ENCODE peak calls at places on chromosomes 4 and X, in six cellular contexts. One of them, this sample, is unnamed.

GRCh38 chr4:16669036-16669435 is 229.4 kb downstream of the LDB2 start:
- DNase-seq in T-cell: no peak
- DNase-seq in hepatic stellate cell: no peak
- DNase-seq in stimulated activated CD8-positive, alpha-beta memory T cell treated with anti-CD3 and anti-CD28 coated beads, Interleukin-15, amount 100 ng/mL, for 48 hours: no peak
- DNase-seq in germinal center: no peak
- DNase-seq in bronchial epithelial cell: no peak
- DNase-seq in this sample: no peak

GRCh38 chr4:128558896-128559669 is 250.4 kb upstream of the JADE1 start:
- DNase-seq in stimulated activated CD8-positive, alpha-beta memory T cell treated with anti-CD3 and anti-CD28 coated beads, Interleukin-15, amount 100 ng/mL, for 48 hours: no peak
- DNase-seq in hepatic stellate cell: no peak
- DNase-seq in bronchial epithelial cell: no peak
- DNase-seq in germinal center: no peak
- DNase-seq in T-cell: no peak
- DNase-seq in this sample: no peak

GRCh38 chr4:151304755-151305154 is 20.6 kb downstream of the SH3D19 start:
- DNase-seq in hepatic stellate cell: no peak
- DNase-seq in stimulated activated CD8-positive, alpha-beta memory T cell treated with anti-CD3 and anti-CD28 coated beads, Interleukin-15, amount 100 ng/mL, for 48 hours: no peak
- DNase-seq in bronchial epithelial cell: peak; percentile 32
- DNase-seq in T-cell: no peak
- DNase-seq in germinal center: no peak
- DNase-seq in this sample: peak; percentile 61

GRCh38 chrX:120797201-120797938 is 78.3 kb downstream of the CT47B1 start:
- DNase-seq in germinal center: no peak
- DNase-seq in bronchial epithelial cell: peak; percentile 21
- DNase-seq in hepatic stellate cell: no peak
- DNase-seq in stimulated activated CD8-positive, alpha-beta memory T cell treated with anti-CD3 and anti-CD28 coated beads, Interleukin-15, amount 100 ng/mL, for 48 hours: no peak
- DNase-seq in T-cell: no peak
- DNase-seq in this sample: no peak

GRCh38 chr4:141501395-141501794 is 135.0 kb upstream of the IL15 start:
- DNase-seq in hepatic stellate cell: no peak
- DNase-seq in bronchial epithelial cell: peak; percentile 12
- DNase-seq in stimulated activated CD8-positive, alpha-beta memory T cell treated with anti-CD3 and anti-CD28 coated beads, Interleukin-15, amount 100 ng/mL, for 48 hours: no peak
- DNase-seq in germinal center: no peak
- DNase-seq in T-cell: no peak
- DNase-seq in this sample: no peak

GRCh38 chr4:95524722-95525121 is 24.1 kb downstream of the UNC5C start:
- DNase-seq in T-cell: no peak
- DNase-seq in germinal center: no peak
- DNase-seq in bronchial epithelial cell: no peak
- DNase-seq in hepatic stellate cell: no peak
- DNase-seq in stimulated activated CD8-positive, alpha-beta memory T cell treated with anti-CD3 and anti-CD28 coated beads, Interleukin-15, amount 100 ng/mL, for 48 hours: no peak
- DNase-seq in this sample: no peak

GRCh38 chr4:27789768-27790167 is 929.1 kb downstream of the STIM2 start:
- DNase-seq in bronchial epithelial cell: peak; percentile 62
- DNase-seq in germinal center: no peak
- DNase-seq in hepatic stellate cell: no peak
- DNase-seq in T-cell: no peak
- DNase-seq in stimulated activated CD8-positive, alpha-beta memory T cell treated with anti-CD3 and anti-CD28 coated beads, Interleukin-15, amount 100 ng/mL, for 48 hours: no peak
- DNase-seq in this sample: no peak

GRCh38 chrX:15946783-15947550 is 92.4 kb upstream of the AP1S2 start:
- DNase-seq in germinal center: no peak
- DNase-seq in bronchial epithelial cell: peak; percentile 87
- DNase-seq in stimulated activated CD8-positive, alpha-beta memory T cell treated with anti-CD3 and anti-CD28 coated beads, Interleukin-15, amount 100 ng/mL, for 48 hours: no peak
- DNase-seq in hepatic stellate cell: peak; percentile 32
- DNase-seq in T-cell: no peak
- DNase-seq in this sample: peak; percentile 92

GRCh38 chrX:38941675-38942074 is 140.4 kb downstream of the MID1IP1 start:
- DNase-seq in hepatic stellate cell: no peak
- DNase-seq in germinal center: no peak
- DNase-seq in stimulated activated CD8-positive, alpha-beta memory T cell treated with anti-CD3 and anti-CD28 coated beads, Interleukin-15, amount 100 ng/mL, for 48 hours: no peak
- DNase-seq in bronchial epithelial cell: peak; percentile 42
- DNase-seq in T-cell: no peak
- DNase-seq in this sample: no peak

GRCh38 chrX:41442824-41443560 is 4.2 kb upstream of the NYX start:
- DNase-seq in bronchial epithelial cell: no peak
- DNase-seq in stimulated activated CD8-positive, alpha-beta memory T cell treated with anti-CD3 and anti-CD28 coated beads, Interleukin-15, amount 100 ng/mL, for 48 hours: no peak
- DNase-seq in T-cell: no peak
- DNase-seq in hepatic stellate cell: no peak
- DNase-seq in germinal center: no peak
- DNase-seq in this sample: no peak

GRCh38 chrX:9467181-9467580 is 2.3 kb downstream of the TBL1X start:
- DNase-seq in stimulated activated CD8-positive, alpha-beta memory T cell treated with anti-CD3 and anti-CD28 coated beads, Interleukin-15, amount 100 ng/mL, for 48 hours: no peak
- DNase-seq in bronchial epithelial cell: no peak
- DNase-seq in germinal center: no peak
- DNase-seq in hepatic stellate cell: no peak
- DNase-seq in T-cell: no peak
- DNase-seq in this sample: no peak

GRCh38 chrX:23332101-23332887 is 2.4 kb upstream of the PTCHD1 start:
- DNase-seq in hepatic stellate cell: no peak
- DNase-seq in bronchial epithelial cell: no peak
- DNase-seq in stimulated activated CD8-positive, alpha-beta memory T cell treated with anti-CD3 and anti-CD28 coated beads, Interleukin-15, amount 100 ng/mL, for 48 hours: no peak
- DNase-seq in T-cell: no peak
- DNase-seq in germinal center: no peak
- DNase-seq in this sample: no peak

GRCh38 chr4:151896880-151897279 is 136.1 kb upstream of the GATB start:
- DNase-seq in germinal center: no peak
- DNase-seq in hepatic stellate cell: no peak
- DNase-seq in stimulated activated CD8-positive, alpha-beta memory T cell treated with anti-CD3 and anti-CD28 coated beads, Interleukin-15, amount 100 ng/mL, for 48 hours: no peak
- DNase-seq in bronchial epithelial cell: no peak
- DNase-seq in T-cell: no peak
- DNase-seq in this sample: no peak

GRCh38 chr4:140249351-140249750 is 95.4 kb upstream of the MAML3 start:
- DNase-seq in stimulated activated CD8-positive, alpha-beta memory T cell treated with anti-CD3 and anti-CD28 coated beads, Interleukin-15, amount 100 ng/mL, for 48 hours: no peak
- DNase-seq in T-cell: no peak
- DNase-seq in germinal center: no peak
- DNase-seq in bronchial epithelial cell: no peak
- DNase-seq in hepatic stellate cell: no peak
- DNase-seq in this sample: no peak

GRCh38 chrX:15465347-15465746 is 27.8 kb downstream of the PIR start:
- DNase-seq in stimulated activated CD8-positive, alpha-beta memory T cell treated with anti-CD3 and anti-CD28 coated beads, Interleukin-15, amount 100 ng/mL, for 48 hours: no peak
- DNase-seq in hepatic stellate cell: no peak
- DNase-seq in T-cell: no peak
- DNase-seq in germinal center: peak; percentile 19
- DNase-seq in bronchial epithelial cell: peak; percentile 64
- DNase-seq in this sample: peak; percentile 42

GRCh38 chr4:187309456-187309855 is 585.8 kb upstream of the FAT1 start:
- DNase-seq in germinal center: no peak
- DNase-seq in bronchial epithelial cell: peak; percentile 79
- DNase-seq in hepatic stellate cell: no peak
- DNase-seq in T-cell: no peak
- DNase-seq in stimulated activated CD8-positive, alpha-beta memory T cell treated with anti-CD3 and anti-CD28 coated beads, Interleukin-15, amount 100 ng/mL, for 48 hours: no peak
- DNase-seq in this sample: peak; percentile 73

GRCh38 chrX:10608099-10608498 is 12.3 kb downstream of the MID1 start:
- DNase-seq in stimulated activated CD8-positive, alpha-beta memory T cell treated with anti-CD3 and anti-CD28 coated beads, Interleukin-15, amount 100 ng/mL, for 48 hours: no peak
- DNase-seq in bronchial epithelial cell: peak; percentile 60
- DNase-seq in hepatic stellate cell: no peak
- DNase-seq in T-cell: no peak
- DNase-seq in germinal center: no peak
- DNase-seq in this sample: no peak

GRCh38 chrX:30971761-30972603 is 82.9 kb upstream of the TAB3 start:
- DNase-seq in hepatic stellate cell: peak; percentile 29
- DNase-seq in germinal center: peak; percentile 10
- DNase-seq in T-cell: no peak
- DNase-seq in stimulated activated CD8-positive, alpha-beta memory T cell treated with anti-CD3 and anti-CD28 coated beads, Interleukin-15, amount 100 ng/mL, for 48 hours: no peak
- DNase-seq in bronchial epithelial cell: peak; percentile 19
- DNase-seq in this sample: peak; percentile 37

GRCh38 chr4:129355529-129355928 is 259.6 kb downstream of the C4orf33 start:
- DNase-seq in germinal center: no peak
- DNase-seq in hepatic stellate cell: no peak
- DNase-seq in T-cell: no peak
- DNase-seq in bronchial epithelial cell: peak; percentile 17
- DNase-seq in stimulated activated CD8-positive, alpha-beta memory T cell treated with anti-CD3 and anti-CD28 coated beads, Interleukin-15, amount 100 ng/mL, for 48 hours: no peak
- DNase-seq in this sample: no peak

GRCh38 chr4:109207060-109207459 is 95.4 kb downstream of the COL25A1 start:
- DNase-seq in germinal center: no peak
- DNase-seq in stimulated activated CD8-positive, alpha-beta memory T cell treated with anti-CD3 and anti-CD28 coated beads, Interleukin-15, amount 100 ng/mL, for 48 hours: no peak
- DNase-seq in hepatic stellate cell: no peak
- DNase-seq in T-cell: no peak
- DNase-seq in bronchial epithelial cell: peak; percentile 27
- DNase-seq in this sample: peak; percentile 11

GRCh38 chr4:139416073-139416673 is 37.7 kb upstream of the RAB33B start:
- DNase-seq in stimulated activated CD8-positive, alpha-beta memory T cell treated with anti-CD3 and anti-CD28 coated beads, Interleukin-15, amount 100 ng/mL, for 48 hours: no peak
- DNase-seq in germinal center: peak; percentile 40
- DNase-seq in bronchial epithelial cell: peak; percentile 49
- DNase-seq in T-cell: no peak
- DNase-seq in hepatic stellate cell: peak; percentile 9
- DNase-seq in this sample: no peak

GRCh38 chr4:140252144-140252741 is 98.3 kb upstream of the MAML3 start:
- DNase-seq in hepatic stellate cell: no peak
- DNase-seq in bronchial epithelial cell: no peak
- DNase-seq in germinal center: no peak
- DNase-seq in T-cell: no peak
- DNase-seq in stimulated activated CD8-positive, alpha-beta memory T cell treated with anti-CD3 and anti-CD28 coated beads, Interleukin-15, amount 100 ng/mL, for 48 hours: no peak
- DNase-seq in this sample: no peak

GRCh38 chr4:134747108-134747805 is 545.7 kb upstream of the PABPC4L start:
- DNase-seq in bronchial epithelial cell: no peak
- DNase-seq in T-cell: no peak
- DNase-seq in hepatic stellate cell: peak; percentile 1
- DNase-seq in stimulated activated CD8-positive, alpha-beta memory T cell treated with anti-CD3 and anti-CD28 coated beads, Interleukin-15, amount 100 ng/mL, for 48 hours: no peak
- DNase-seq in germinal center: no peak
- DNase-seq in this sample: no peak

GRCh38 chr4:109205186-109205585 is 97.3 kb downstream of the COL25A1 start:
- DNase-seq in T-cell: no peak
- DNase-seq in bronchial epithelial cell: no peak
- DNase-seq in hepatic stellate cell: no peak
- DNase-seq in stimulated activated CD8-positive, alpha-beta memory T cell treated with anti-CD3 and anti-CD28 coated beads, Interleukin-15, amount 100 ng/mL, for 48 hours: no peak
- DNase-seq in germinal center: no peak
- DNase-seq in this sample: no peak

GRCh38 chrX:118727686-118728339 is 407 bp downstream of the IL13RA1 start:
- DNase-seq in stimulated activated CD8-positive, alpha-beta memory T cell treated with anti-CD3 and anti-CD28 coated beads, Interleukin-15, amount 100 ng/mL, for 48 hours: no peak
- DNase-seq in bronchial epithelial cell: no peak
- DNase-seq in T-cell: no peak
- DNase-seq in hepatic stellate cell: no peak
- DNase-seq in germinal center: no peak
- DNase-seq in this sample: peak; percentile 18

GRCh38 chr4:134216436-134216835 is 14.8 kb upstream of the PABPC4L start:
- DNase-seq in bronchial epithelial cell: no peak
- DNase-seq in stimulated activated CD8-positive, alpha-beta memory T cell treated with anti-CD3 and anti-CD28 coated beads, Interleukin-15, amount 100 ng/mL, for 48 hours: no peak
- DNase-seq in hepatic stellate cell: no peak
- DNase-seq in T-cell: no peak
- DNase-seq in germinal center: no peak
- DNase-seq in this sample: no peak

GRCh38 chr4:84726356-84726755 is 143.4 kb downstream of the CDS1 start:
- DNase-seq in T-cell: no peak
- DNase-seq in stimulated activated CD8-positive, alpha-beta memory T cell treated with anti-CD3 and anti-CD28 coated beads, Interleukin-15, amount 100 ng/mL, for 48 hours: no peak
- DNase-seq in bronchial epithelial cell: no peak
- DNase-seq in hepatic stellate cell: no peak
- DNase-seq in germinal center: no peak
- DNase-seq in this sample: no peak

GRCh38 chr4:14749910-14750309 is 252.4 kb upstream of the CPEB2 start:
- DNase-seq in hepatic stellate cell: no peak
- DNase-seq in T-cell: no peak
- DNase-seq in germinal center: no peak
- DNase-seq in stimulated activated CD8-positive, alpha-beta memory T cell treated with anti-CD3 and anti-CD28 coated beads, Interleukin-15, amount 100 ng/mL, for 48 hours: no peak
- DNase-seq in bronchial epithelial cell: peak; percentile 56
- DNase-seq in this sample: peak; percentile 47

GRCh38 chr4:176309772-176310171 is 10.0 kb upstream of the SPCS3 start:
- DNase-seq in hepatic stellate cell: no peak
- DNase-seq in germinal center: no peak
- DNase-seq in T-cell: no peak
- DNase-seq in stimulated activated CD8-positive, alpha-beta memory T cell treated with anti-CD3 and anti-CD28 coated beads, Interleukin-15, amount 100 ng/mL, for 48 hours: no peak
- DNase-seq in bronchial epithelial cell: peak; percentile 90
- DNase-seq in this sample: peak; percentile 23

GRCh38 chr4:8719421-8719820 is 126.9 kb downstream of the CPZ start:
- DNase-seq in stimulated activated CD8-positive, alpha-beta memory T cell treated with anti-CD3 and anti-CD28 coated beads, Interleukin-15, amount 100 ng/mL, for 48 hours: no peak
- DNase-seq in bronchial epithelial cell: no peak
- DNase-seq in T-cell: no peak
- DNase-seq in germinal center: no peak
- DNase-seq in hepatic stellate cell: no peak
- DNase-seq in this sample: no peak

GRCh38 chr4:75099321-75099720 is 166.4 kb downstream of the PARM1 start:
- DNase-seq in T-cell: no peak
- DNase-seq in germinal center: peak; percentile 9
- DNase-seq in hepatic stellate cell: no peak
- DNase-seq in stimulated activated CD8-positive, alpha-beta memory T cell treated with anti-CD3 and anti-CD28 coated beads, Interleukin-15, amount 100 ng/mL, for 48 hours: no peak
- DNase-seq in bronchial epithelial cell: peak; percentile 10
- DNase-seq in this sample: no peak

GRCh38 chr4:170391066-170391754 is 301.5 kb upstream of the AADAT start:
- DNase-seq in germinal center: no peak
- DNase-seq in stimulated activated CD8-positive, alpha-beta memory T cell treated with anti-CD3 and anti-CD28 coated beads, Interleukin-15, amount 100 ng/mL, for 48 hours: no peak
- DNase-seq in bronchial epithelial cell: peak; percentile 52
- DNase-seq in hepatic stellate cell: no peak
- DNase-seq in T-cell: no peak
- DNase-seq in this sample: peak; percentile 84

GRCh38 chr4:1767770-1768366 is 25.2 kb upstream of the FGFR3 start:
- DNase-seq in germinal center: peak; percentile 65
- DNase-seq in hepatic stellate cell: peak; percentile 76
- DNase-seq in T-cell: no peak
- DNase-seq in stimulated activated CD8-positive, alpha-beta memory T cell treated with anti-CD3 and anti-CD28 coated beads, Interleukin-15, amount 100 ng/mL, for 48 hours: no peak
- DNase-seq in bronchial epithelial cell: peak; percentile 41
- DNase-seq in this sample: no peak

GRCh38 chrX:118038614-118039365 is 77.8 kb downstream of the KLHL13 start:
- DNase-seq in stimulated activated CD8-positive, alpha-beta memory T cell treated with anti-CD3 and anti-CD28 coated beads, Interleukin-15, amount 100 ng/mL, for 48 hours: no peak
- DNase-seq in germinal center: no peak
- DNase-seq in bronchial epithelial cell: peak; percentile 44
- DNase-seq in hepatic stellate cell: no peak
- DNase-seq in T-cell: no peak
- DNase-seq in this sample: peak; percentile 37

GRCh38 chrX:109889289-109890006 is 113.5 kb upstream of the TMEM164 start:
- DNase-seq in hepatic stellate cell: no peak
- DNase-seq in germinal center: peak; percentile 25
- DNase-seq in T-cell: no peak
- DNase-seq in stimulated activated CD8-positive, alpha-beta memory T cell treated with anti-CD3 and anti-CD28 coated beads, Interleukin-15, amount 100 ng/mL, for 48 hours: no peak
- DNase-seq in bronchial epithelial cell: no peak
- DNase-seq in this sample: no peak

GRCh38 chr4:33316578-33316977 is 2596.4 kb downstream of the PCDH7 start:
- DNase-seq in bronchial epithelial cell: no peak
- DNase-seq in T-cell: no peak
- DNase-seq in stimulated activated CD8-positive, alpha-beta memory T cell treated with anti-CD3 and anti-CD28 coated beads, Interleukin-15, amount 100 ng/mL, for 48 hours: no peak
- DNase-seq in hepatic stellate cell: no peak
- DNase-seq in germinal center: no peak
- DNase-seq in this sample: no peak

GRCh38 chrX:106585478-106585877 is 26.3 kb upstream of the RADX start:
- DNase-seq in hepatic stellate cell: no peak
- DNase-seq in stimulated activated CD8-positive, alpha-beta memory T cell treated with anti-CD3 and anti-CD28 coated beads, Interleukin-15, amount 100 ng/mL, for 48 hours: no peak
- DNase-seq in bronchial epithelial cell: peak; percentile 55
- DNase-seq in germinal center: no peak
- DNase-seq in T-cell: no peak
- DNase-seq in this sample: no peak

GRCh38 chr4:10117424-10118354 is 1.1 kb upstream of the WDR1 start:
- DNase-seq in stimulated activated CD8-positive, alpha-beta memory T cell treated with anti-CD3 and anti-CD28 coated beads, Interleukin-15, amount 100 ng/mL, for 48 hours: no peak
- DNase-seq in bronchial epithelial cell: no peak
- DNase-seq in T-cell: peak; percentile 38
- DNase-seq in hepatic stellate cell: no peak
- DNase-seq in germinal center: peak; percentile 40
- DNase-seq in this sample: no peak

GRCh38 chrX:49043987-49044281 is 777 bp upstream of the TFE3 start:
- DNase-seq in germinal center: no peak
- DNase-seq in T-cell: no peak
- DNase-seq in stimulated activated CD8-positive, alpha-beta memory T cell treated with anti-CD3 and anti-CD28 coated beads, Interleukin-15, amount 100 ng/mL, for 48 hours: no peak
- DNase-seq in bronchial epithelial cell: no peak
- DNase-seq in hepatic stellate cell: no peak
- DNase-seq in this sample: no peak

GRCh38 chr4:48388504-48389154 is 47.3 kb downstream of the SLAIN2 start:
- DNase-seq in bronchial epithelial cell: peak; percentile 54
- DNase-seq in T-cell: no peak
- DNase-seq in germinal center: no peak
- DNase-seq in hepatic stellate cell: peak; percentile 12
- DNase-seq in stimulated activated CD8-positive, alpha-beta memory T cell treated with anti-CD3 and anti-CD28 coated beads, Interleukin-15, amount 100 ng/mL, for 48 hours: no peak
- DNase-seq in this sample: no peak

This sample was measured in mammary epithelial cell.